ENCODE peak calls at places on chromosome 7, in five cellular contexts. H is activated CD8-positive, alpha-beta memory T cell treated with anti-CD3 and anti-CD28 coated beads, Interleukin-2, amount 10 ng/mL, durations not matched to agents 7 days and 5 days; X is Calu3; N is NCI-H774; C is M059J. G is an unnamed sample.

GRCh38 chr7:88801046-88801445 is 5.5 kb upstream of the TEX47 start:
- DNase-seq in N (no peak), X (no peak), H (no peak), C (no peak), G (no peak)

GRCh38 chr7:51315393-51316261 is 982 bp downstream of the COBL start:
- DNase-seq in C (peak; percentile 53), X (peak; percentile 88), H (no peak), N (no peak), G (no peak)

GRCh38 chr7:115749924-115750323 is 280.6 kb downstream of the TFEC start:
- DNase-seq in C (no peak), N (no peak), X (no peak), H (no peak), G (no peak)

GRCh38 chr7:50204576-50204975 is 99.9 kb upstream of the IKZF1 start:
- DNase-seq in X (no peak), H (no peak), N (no peak), C (no peak), G (no peak)

GRCh38 chr7:901388-902154 is 25.2 kb downstream of the GET4 start:
- DNase-seq in N (peak; percentile 84), C (peak; percentile 70), H (peak; percentile 66), X (peak; percentile 82), G (peak; percentile 59)

GRCh38 chr7:142811154-142811737 is 40.5 kb downstream of the PRSS2 start:
- DNase-seq in N (no peak), C (peak; percentile 63), X (peak; percentile 39), H (no peak), G (peak; percentile 31)

GRCh38 chr7:135980665-135981180 is 3.6 kb upstream of the MTPN start:
- DNase-seq in H (peak; percentile 86), N (no peak), X (no peak), C (peak; percentile 94), G (no peak)

GRCh38 chr7:139035588-139036353 is at the start of gene ZC3HAV1L:
- DNase-seq in H (peak; percentile 66), X (peak; percentile 71), C (peak; percentile 34), N (peak; percentile 74), G (no peak)

GRCh38 chr7:98079891-98080653 is 26.6 kb upstream of the LMTK2 start:
- DNase-seq in X (no peak), H (no peak), C (no peak), N (peak; percentile 20), G (no peak)

GRCh38 chr7:73727963-73728362 is 8.5 kb upstream of the STX1A start:
- DNase-seq in X (no peak), N (no peak), H (no peak), C (no peak), G (no peak)

GRCh38 chr7:140456627-140457051 is 22.7 kb downstream of the MKRN1 start:
- DNase-seq in H (no peak), N (no peak), X (no peak), C (no peak), G (no peak)

GRCh38 chr7:102433319-102434038 is at the start of gene ORAI2:
- DNase-seq in H (peak; percentile 89), X (peak; percentile 76), N (peak; percentile 64), C (peak; percentile 71), G (no peak)

GRCh38 chr7:152313879-152314604 is 121.8 kb downstream of the KMT2C start:
- DNase-seq in X (peak; percentile 54), N (peak; percentile 80), C (peak; percentile 97), H (no peak), G (peak; percentile 94)

GRCh38 chr7:1368682-1369571 is 90.3 kb downstream of the MICALL2 start:
- DNase-seq in H (peak; percentile 45), X (no peak), C (peak; percentile 17), N (no peak), G (no peak)

GRCh38 chr7:119937745-119938144 is 335.2 kb upstream of the KCND2 start:
- DNase-seq in X (no peak), C (no peak), N (no peak), H (no peak), G (no peak)

GRCh38 chr7:44325811-44326241 is 432 bp upstream of the CAMK2B start:
- DNase-seq in H (peak; percentile 38), X (no peak), C (peak; percentile 29), N (no peak), G (no peak)

GRCh38 chr7:40800771-40801170 is 666.0 kb downstream of the SUGCT start:
- DNase-seq in N (no peak), C (no peak), H (no peak), X (no peak), G (no peak)

GRCh38 chr7:94904982-94905381 is 2.4 kb upstream of the PPP1R9A start:
- DNase-seq in X (no peak), H (no peak), C (no peak), N (no peak), G (no peak)

GRCh38 chr7:116579835-116580234 is 55.0 kb downstream of the CAV1 start:
- DNase-seq in N (no peak), X (no peak), H (no peak), C (peak; percentile 24), G (no peak)

GRCh38 chr7:149692557-149692982 is 80.8 kb downstream of the ZNF467 start:
- DNase-seq in X (no peak), N (no peak), H (no peak), C (no peak), G (no peak)

GRCh38 chr7:50687575-50688261 is 95.0 kb downstream of the GRB10 start:
- DNase-seq in X (no peak), C (no peak), N (no peak), H (no peak), G (no peak)

GRCh38 chr7:139661043-139661440 is 116.8 kb downstream of the HIPK2 start:
- DNase-seq in H (no peak), N (no peak), C (no peak), X (no peak), G (no peak)

GRCh38 chr7:46391215-46391614 is 470.1 kb upstream of the IGFBP3 start:
- DNase-seq in X (no peak), C (no peak), N (no peak), H (no peak), G (no peak)

G was measured in LNCaP clone FGC.